ENCODE peak calls at places on chromosomes 1 and 21, in seven cellular contexts. Y is MM.1S, I is AG04450, E is psoas muscle, S is heart left ventricle, Q is esophagus squamous epithelium, R is fibroblast of lung. U is an unnamed sample.

GRCh38 chr1:62637392-62638105 is 40.2 kb downstream of the ANGPTL3 start:
- DNase-seq in Y (no peak), S (no peak), R (no peak), Q (no peak), I (no peak), E (no peak), U (no peak)

GRCh38 chr1:236027096-236027495 is 37.8 kb downstream of the NID1 start:
- DNase-seq in S (no peak), Q (no peak), I (no peak), R (no peak), E (no peak), Y (no peak), U (no peak)

GRCh38 chr1:147168626-147169058 is 3.6 kb downstream of the PRKAB2 start:
- DNase-seq in Y (no peak), I (no peak), E (no peak), R (peak; percentile 49), S (no peak), Q (no peak), U (no peak)

GRCh38 chr1:87712261-87712674 is 383.6 kb downstream of the LMO4 start:
- DNase-seq in Q (no peak), Y (no peak), R (no peak), I (no peak), E (no peak), S (no peak), U (no peak)

GRCh38 chr1:63774617-63775417 is 1.0 kb downstream of the ROR1 start:
- DNase-seq in S (peak; percentile 63), E (peak; percentile 46), Q (no peak), R (peak; percentile 59), Y (no peak), I (no peak), U (no peak)

GRCh38 chr1:77438239-77438913 is 156.6 kb downstream of the AK5 start:
- DNase-seq in E (no peak), Y (peak; percentile 11), R (peak; percentile 86), Q (no peak), S (no peak), I (peak; percentile 52), U (no peak)

GRCh38 chr1:94929351-94929814 is 2.5 kb upstream of the CNN3 start:
- DNase-seq in S (no peak), E (no peak), R (no peak), Q (no peak), I (no peak), Y (no peak), U (no peak)

GRCh38 chr1:183783896-183784637 is 20.9 kb upstream of the RGL1 start:
- DNase-seq in Q (no peak), S (peak; percentile 83), R (peak; percentile 85), E (peak; percentile 55), I (peak; percentile 69), Y (no peak), U (no peak)

GRCh38 chr1:39183503-39184353 is 20.8 kb upstream of the MACF1 start:
- DNase-seq in E (peak; percentile 67), Y (peak; percentile 85), I (no peak), Q (peak; percentile 22), S (peak; percentile 32), R (peak; percentile 50), U (peak; percentile 90)

GRCh38 chr1:115987623-115988022 is 11.3 kb downstream of the SLC22A15 start:
- DNase-seq in Q (no peak), R (no peak), E (no peak), Y (no peak), S (no peak), I (no peak), U (no peak)

GRCh38 chr1:240682166-240682565 is 70.2 kb upstream of the GREM2 start:
- DNase-seq in S (no peak), E (no peak), Q (no peak), Y (no peak), R (no peak), I (no peak), U (no peak)

GRCh38 chr1:150551784-150552691 is 2.8 kb downstream of the ADAMTSL4 start:
- DNase-seq in Q (peak; percentile 37), S (peak; percentile 87), I (peak; percentile 73), Y (no peak), R (peak; percentile 98), E (peak; percentile 91), U (no peak)

DNA sequence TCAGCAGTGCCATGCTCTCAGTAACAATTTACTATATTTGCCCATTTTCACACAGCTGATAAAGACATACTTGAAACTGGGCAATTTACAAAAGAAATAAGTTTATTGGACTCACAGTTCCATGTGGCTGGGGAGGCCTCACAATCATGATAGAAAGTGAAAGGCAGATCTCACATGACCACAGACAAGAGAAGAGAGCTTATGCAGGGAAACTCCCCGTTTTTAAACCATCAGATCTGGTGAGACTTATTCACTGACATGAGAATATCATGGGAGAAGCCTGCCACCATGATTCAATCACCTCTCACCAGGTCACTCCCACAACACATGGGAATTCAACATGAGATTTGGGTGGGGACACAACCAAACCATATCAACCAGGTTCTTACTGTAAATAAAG is 112.1 kb upstream of the C1orf87 start:
- DNase-seq in S (no peak), R (no peak), Q (no peak), E (no peak), I (no peak), Y (no peak), U (no peak)
- H3K9me3 ChIP-seq in S (peaks cover 31% of the 10 kb centered on the region), R (no peaks in the 10 kb centered on the region), Q (peaks cover 17% of the 10 kb centered on the region), E (no peaks in the 10 kb centered on the region), I (no peaks in the 10 kb centered on the region), Y (no peaks in the 10 kb centered on the region), U (no peaks in the 10 kb centered on the region)

DNA sequence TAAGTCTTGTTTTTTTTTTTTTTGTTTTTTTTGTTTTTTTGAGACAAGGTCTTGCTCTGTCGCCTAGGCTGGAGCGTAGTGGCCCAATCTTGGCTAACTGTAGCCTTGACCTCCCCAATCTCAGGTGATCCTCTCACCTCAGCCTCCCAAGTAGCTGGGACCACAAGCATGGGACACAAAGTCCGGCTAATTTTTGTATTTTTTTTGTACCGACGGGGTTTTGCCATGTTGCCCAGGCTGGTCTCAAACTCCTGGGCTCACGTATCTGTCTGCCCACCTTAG is 6.1 kb downstream of the LCK start:
- DNase-seq in S (no peak), Q (no peak), R (no peak), Y (no peak), I (no peak), E (no peak), U (no peak)
- H3K4me3 ChIP-seq in S (no peak overlapping the region), Q (no peak overlapping the region), R (no peak overlapping the region), Y (peak overlapping the region; percentile 6), I (no peak overlapping the region), E (no peak overlapping the region), U (peak overlapping the region; percentile 48)

DNA sequence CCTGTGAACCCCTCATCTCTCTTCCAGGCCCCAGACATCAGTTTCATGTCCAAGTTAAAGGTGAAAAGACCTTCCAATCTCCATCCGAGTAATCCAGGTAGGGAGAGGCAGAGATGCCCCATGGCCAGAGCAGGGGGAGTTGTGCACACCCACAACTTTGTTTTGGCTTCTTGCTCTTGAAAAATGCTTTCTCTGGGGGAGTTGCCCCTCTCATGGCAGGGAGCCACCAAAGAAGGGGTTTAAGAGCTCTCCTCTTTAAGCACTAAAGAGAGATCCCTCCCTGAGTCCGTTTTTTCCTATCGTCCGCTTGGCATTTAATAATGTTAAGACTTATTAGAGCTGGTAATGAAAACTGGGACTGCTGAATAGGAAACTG is 8.2 kb downstream of the PAX7 start:
- DNase-seq in S (no peak), I (no peak), Q (no peak), Y (no peak), R (no peak), E (no peak), U (no peak)
- H3K27me3 ChIP-seq in S (peaks cover 100% of the 10 kb centered on the region), I (peaks cover 94% of the 10 kb centered on the region), Q (peaks cover 92% of the 10 kb centered on the region), Y (peaks cover 98% of the 10 kb centered on the region), R (peaks cover 74% of the 10 kb centered on the region), E (peaks cover 26% of the 10 kb centered on the region), U (peaks cover 78% of the 10 kb centered on the region)

GRCh38 chr21:28442085-28442484 is 550.6 kb downstream of the LTN1 start:
- DNase-seq in R (no peak), Y (no peak), Q (no peak), S (no peak), I (no peak), E (no peak), U (no peak)

GRCh38 chr21:28444567-28444966 is 548.1 kb downstream of the LTN1 start:
- DNase-seq in Q (no peak), Y (no peak), S (no peak), E (no peak), R (no peak), I (no peak), U (no peak)

GRCh38 chr21:28442624-28443023 is 550.1 kb downstream of the LTN1 start:
- DNase-seq in S (no peak), E (no peak), R (peak; percentile 85), Q (no peak), I (no peak), Y (no peak), U (no peak)

GRCh38 chr21:28445081-28445830 is 547.4 kb downstream of the LTN1 start:
- DNase-seq in R (peak; percentile 76), S (no peak), I (peak; percentile 65), Y (no peak), E (no peak), Q (no peak), U (no peak)

DNA sequence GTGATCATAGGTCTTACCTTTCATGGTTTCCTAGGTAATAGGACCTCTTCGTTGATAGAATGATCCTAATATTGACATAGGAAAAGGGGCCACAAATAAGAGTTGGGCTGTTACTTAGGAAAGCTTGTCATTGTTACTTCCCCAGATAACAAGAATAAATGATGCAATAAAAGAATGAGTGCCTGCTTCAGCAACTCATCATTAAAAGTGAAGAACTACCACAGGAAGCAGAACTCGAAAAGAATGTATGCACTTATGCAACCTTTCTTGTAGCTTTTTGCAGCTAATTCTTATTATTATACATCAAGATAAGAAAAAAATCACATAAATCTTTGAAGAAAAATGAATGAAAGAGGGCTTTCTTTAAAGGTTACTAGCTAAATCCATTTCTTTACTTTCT is 548.5 kb downstream of the LTN1 start:
- DNase-seq in Y (no peak), R (no peak), Q (no peak), E (no peak), S (no peak), I (no peak), U (no peak)
- H3K9me3 ChIP-seq in Y (no peaks in the 10 kb centered on the region), R (no peaks in the 10 kb centered on the region), Q (no peaks in the 10 kb centered on the region), E (no peaks in the 10 kb centered on the region), S (no peaks in the 10 kb centered on the region), I (no peaks in the 10 kb centered on the region), U (no peaks in the 10 kb centered on the region)